ENCODE peak calls at places on chromosomes 5 and 9, in nine cellular contexts. H is SJSA1, L is fibroblast of mammary gland, K is neural progenitor cell, Z is lower lobe of right lung, V is OCI-LY7, M is NCI-H1105, S is AG09319, D is NCI-H774. G is an unnamed sample.

GRCh38 chr5:90640484-90641059 is 82.0 kb downstream of the ADGRV1 start:
- DNase-seq in H (no peak), L (no peak), K (peak; percentile 11), Z (no peak), V (no peak), M (no peak), S (no peak), D (peak; percentile 20), G (no peak)

GRCh38 chr5:58156977-58157701 is 302.7 kb downstream of the PLK2 start:
- DNase-seq in H (no peak), L (peak; percentile 54), K (peak; percentile 58), Z (no peak), V (peak; percentile 38), M (peak; percentile 17), S (no peak), D (peak; percentile 26), G (no peak)

GRCh38 chr5:76818844-76819831 is at the start of gene F2RL1:
- DNase-seq in H (peak; percentile 49), L (peak; percentile 68), K (peak; percentile 91), Z (peak; percentile 89), V (no peak), M (peak; percentile 69), S (no peak), D (peak; percentile 81), G (peak; percentile 92)

GRCh38 chr5:10658265-10658664 is 94.4 kb downstream of the ANKRD33B start:
- DNase-seq in H (no peak), L (no peak), K (no peak), Z (no peak), V (no peak), M (no peak), S (no peak), D (no peak), G (no peak)

GRCh38 chr9:28970241-28970654 is 1397.0 kb upstream of the C9orf72 start:
- DNase-seq in H (no peak), L (no peak), K (no peak), Z (no peak), V (no peak), M (no peak), S (no peak), D (no peak), G (no peak)

GRCh38 chr9:114228034-114228808 is 72.9 kb downstream of the COL27A1 start:
- DNase-seq in H (peak; percentile 28), L (no peak), K (peak; percentile 37), Z (no peak), V (no peak), M (no peak), S (no peak), D (no peak), G (no peak)

GRCh38 chr5:14410942-14411258 is 170.7 kb upstream of the OTULINL start:
- DNase-seq in H (no peak), L (no peak), K (no peak), Z (no peak), V (no peak), M (no peak), S (no peak), D (no peak), G (no peak)

GRCh38 chr5:68953885-68954617 is 139.8 kb upstream of the SLC30A5 start:
- DNase-seq in H (no peak), L (peak; percentile 64), K (no peak), Z (no peak), V (no peak), M (no peak), S (no peak), D (no peak), G (peak; percentile 15)

GRCh38 chr5:29005386-29005785 is 1967.0 kb upstream of the CDH9 start:
- DNase-seq in H (no peak), L (no peak), K (peak; percentile 29), Z (no peak), V (no peak), M (no peak), S (no peak), D (no peak), G (peak; percentile 11)

GRCh38 chr5:5331838-5332237 is 90.6 kb upstream of the ICE1 start:
- DNase-seq in H (no peak), L (no peak), K (no peak), Z (no peak), V (no peak), M (no peak), S (no peak), D (no peak), G (peak; percentile 85)

GRCh38 chr9:134869554-134870310 is 10.9 kb upstream of the FCN2 start:
- DNase-seq in H (no peak), L (no peak), K (no peak), Z (no peak), V (peak; percentile 80), M (no peak), S (no peak), D (no peak), G (no peak)

GRCh38 chr5:158287643-158288228 is 428.8 kb upstream of the CLINT1 start:
- DNase-seq in H (peak; percentile 60), L (peak; percentile 69), K (no peak), Z (no peak), V (no peak), M (peak; percentile 4), S (peak; percentile 24), D (no peak), G (peak; percentile 78)

GRCh38 chr5:140261403-140262171 is 41.3 kb downstream of the PFDN1 start:
- DNase-seq in H (peak; percentile 88), L (peak; percentile 90), K (no peak), Z (peak; percentile 76), V (no peak), M (peak; percentile 55), S (peak; percentile 62), D (peak; percentile 67), G (peak; percentile 94)

GRCh38 chr5:76473676-76474075 is 70.6 kb downstream of the IQGAP2 start:
- DNase-seq in H (no peak), L (no peak), K (no peak), Z (no peak), V (peak; percentile 65), M (no peak), S (no peak), D (no peak), G (no peak)

GRCh38 chr9:77585335-77585786 is 62.8 kb downstream of the GNA14 start:
- DNase-seq in H (no peak), L (no peak), K (no peak), Z (no peak), V (no peak), M (no peak), S (no peak), D (no peak), G (no peak)

GRCh38 chr5:143404416-143405062 is 1.1 kb upstream of the NR3C1 start:
- DNase-seq in H (peak; percentile 93), L (peak; percentile 94), K (peak; percentile 41), Z (peak; percentile 86), V (peak; percentile 86), M (no peak), S (peak; percentile 93), D (peak; percentile 45), G (peak; percentile 92)

G was measured in M059J.